ENCODE peak calls at places on chromosome 19, in four cellular contexts. M is HCT116, Z is SK-N-SH, T is K562. Q is an unnamed sample.

GRCh38 chr19:55147408-55148251 is 1.4 kb downstream of the TNNT1 start:
- DNase-seq in M (no peak), Z (peak), T (peak), Q (peak)

GRCh38 chr19:23065306-23065705 is 51.5 kb upstream of the ZNF730 start:
- DNase-seq in Z (no peak), T (no peak), M (no peak), Q (peak)

GRCh38 chr19:5156231-5156986 is 184.2 kb downstream of the PTPRS start:
- DNase-seq in Z (peak), M (no peak), T (no peak), Q (no peak)

GRCh38 chr19:29445246-29445645 is 80.5 kb upstream of the VSTM2B start:
- DNase-seq in M (no peak), T (no peak), Z (no peak), Q (no peak)

GRCh38 chr19:14479985-14480694 is 5.0 kb upstream of the PTGER1 start:
- DNase-seq in T (peak), M (no peak), Z (peak), Q (peak)

GRCh38 chr19:48558018-48558684 is 6.2 kb downstream of the SULT2B1 start:
- DNase-seq in M (peak), T (peak), Z (no peak), Q (no peak)

GRCh38 chr19:15622991-15623390 is 8.0 kb downstream of the CYP4F8 start:
- DNase-seq in M (no peak), Z (no peak), T (no peak), Q (peak)

GRCh38 chr19:5839312-5840017 is at the start of gene FUT6:
- DNase-seq in M (no peak), Z (peak), T (no peak), Q (no peak)

GRCh38 chr19:50458396-50459066 is 17.8 kb upstream of the EMC10 start:
- DNase-seq in Z (no peak), T (no peak), M (no peak), Q (no peak)

GRCh38 chr19:51448745-51449093 is 9.5 kb downstream of the SIGLEC8 start:
- DNase-seq in Z (no peak), T (no peak), M (no peak), Q (no peak)

GRCh38 chr19:12195501-12195860 is 32.6 kb downstream of the ZNF136 start:
- DNase-seq in Z (no peak), M (no peak), T (no peak), Q (no peak)

GRCh38 chr19:55657004-55657747 is 2.3 kb downstream of the U2AF2 start:
- DNase-seq in M (no peak), Z (no peak), T (no peak), Q (no peak)

GRCh38 chr19:48962029-48962848 is 2.9 kb upstream of the FTL start:
- DNase-seq in Z (no peak), T (peak), M (no peak), Q (no peak)

GRCh38 chr19:5046339-5047039 is 77.6 kb downstream of the KDM4B start:
- DNase-seq in T (no peak), Z (no peak), M (no peak), Q (peak)

GRCh38 chr19:2578391-2578826 is 102.5 kb downstream of the GADD45B start:
- DNase-seq in T (no peak), Z (no peak), M (no peak), Q (peak)

GRCh38 chr19:53867225-53868090 is at the start of gene MYADM:
- DNase-seq in M (peak), Z (peak), T (peak), Q (peak)

GRCh38 chr19:18865973-18866799 is 29.8 kb downstream of the CERS1 start:
- DNase-seq in T (peak), M (no peak), Z (peak), Q (peak)

GRCh38 chr19:4425531-4425930 is 23.1 kb downstream of the CHAF1A start:
- DNase-seq in Z (no peak), T (no peak), M (no peak), Q (no peak)

GRCh38 chr19:56840452-56841193 is at the start of the genes PEG3 and ZIM2:
- DNase-seq in Z (peak), M (no peak), T (no peak), Q (no peak)

GRCh38 chr19:48644839-48645651 is 942 bp downstream of the CA11 start:
- DNase-seq in Z (peak), T (peak), M (peak), Q (no peak)

GRCh38 chr19:19263886-19264487 is 9.1 kb downstream of the TM6SF2 start:
- DNase-seq in M (no peak), T (no peak), Z (no peak), Q (no peak)

GRCh38 chr19:58398087-58398486 is 2.6 kb downstream of the RNF225 start:
- DNase-seq in M (no peak), Z (no peak), T (no peak), Q (no peak)

GRCh38 chr19:30482956-30483355 is 110.8 kb downstream of the ZNF536 start:
- DNase-seq in T (no peak), M (no peak), Z (no peak), Q (no peak)
- TF ChIP-seq JUND in T (no peak), M (no peak), Z (no peak), Q (no peak)

GRCh38 chr19:33052352-33052972 is 12.2 kb downstream of the RHPN2 start:
- DNase-seq in M (no peak), T (no peak), Z (no peak), Q (no peak)

GRCh38 chr19:33048806-33049676 is 15.6 kb downstream of the RHPN2 start:
- DNase-seq in Z (no peak), M (no peak), T (no peak), Q (no peak)

GRCh38 chr19:33054623-33055022 is 10.1 kb downstream of the RHPN2 start:
- DNase-seq in M (peak), T (no peak), Z (no peak), Q (peak)

GRCh38 chr19:33047422-33047821 is 17.3 kb downstream of the RHPN2 start:
- DNase-seq in M (peak), Z (no peak), T (peak), Q (no peak)

DNA sequence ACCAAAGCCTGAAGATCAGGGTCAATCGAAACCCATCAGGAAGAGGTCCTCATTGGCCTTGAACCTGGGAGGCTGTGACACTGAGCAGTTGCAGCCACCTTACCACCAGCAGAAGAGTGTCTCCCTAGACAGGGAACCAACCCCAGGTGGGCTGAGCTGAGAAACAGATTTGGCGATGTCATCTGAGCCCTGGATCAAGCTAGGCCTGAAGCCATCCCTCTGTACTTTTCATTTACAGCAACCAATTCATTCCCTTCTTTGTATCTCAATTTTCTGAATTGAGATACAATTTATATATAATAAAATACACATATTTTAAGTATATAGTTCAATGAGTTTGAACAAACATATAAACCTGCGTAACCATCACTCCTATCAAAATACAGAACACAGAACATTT is 14.6 kb downstream of the RHPN2 start:
- DNase-seq in Z (no peak), M (no peak), T (no peak), Q (no peak)
- TF ChIP-seq JUND in Z (no peak), M (no peak), T (no peak), Q (no peak)

GRCh38 chr19:16945364-16945714 is 56.5 kb downstream of the F2RL3 start:
- DNase-seq in Z (no peak), M (no peak), T (peak), Q (no peak)
- TF ChIP-seq JUND in Z (no peak), M (no peak), T (no peak), Q (no peak)

DNA sequence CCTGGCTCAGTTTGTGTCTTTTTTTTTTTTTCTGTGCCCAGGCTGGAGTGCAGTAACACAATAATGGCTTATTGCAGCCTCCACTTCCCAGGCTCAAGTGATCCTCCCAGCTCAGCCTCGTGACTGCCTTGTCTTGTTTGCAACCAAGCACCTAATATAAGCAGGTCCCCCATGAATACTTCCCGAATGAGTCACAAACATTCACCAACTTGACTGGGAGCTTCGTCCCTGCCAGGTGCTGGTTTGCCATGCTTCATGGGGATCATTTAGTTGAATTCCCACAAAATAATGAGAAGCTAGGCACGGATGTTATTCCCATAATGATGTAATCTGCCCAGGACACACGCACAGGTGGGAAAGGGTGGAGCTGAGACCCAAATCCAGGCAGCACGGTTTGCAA is 176.5 kb downstream of the CACNA1A start:
- DNase-seq in T (no peak), Z (no peak), M (no peak), Q (no peak)
- TF ChIP-seq JUND in T (no peak), Z (no peak), M (no peak), Q (no peak)

GRCh38 chr19:10419646-10420443 is 493 bp upstream of the PDE4A start:
- DNase-seq in T (peak), Z (peak), M (peak), Q (no peak)
- TF ChIP-seq JUND in T (no peak), Z (no peak), M (no peak), Q (no peak)

DNA sequence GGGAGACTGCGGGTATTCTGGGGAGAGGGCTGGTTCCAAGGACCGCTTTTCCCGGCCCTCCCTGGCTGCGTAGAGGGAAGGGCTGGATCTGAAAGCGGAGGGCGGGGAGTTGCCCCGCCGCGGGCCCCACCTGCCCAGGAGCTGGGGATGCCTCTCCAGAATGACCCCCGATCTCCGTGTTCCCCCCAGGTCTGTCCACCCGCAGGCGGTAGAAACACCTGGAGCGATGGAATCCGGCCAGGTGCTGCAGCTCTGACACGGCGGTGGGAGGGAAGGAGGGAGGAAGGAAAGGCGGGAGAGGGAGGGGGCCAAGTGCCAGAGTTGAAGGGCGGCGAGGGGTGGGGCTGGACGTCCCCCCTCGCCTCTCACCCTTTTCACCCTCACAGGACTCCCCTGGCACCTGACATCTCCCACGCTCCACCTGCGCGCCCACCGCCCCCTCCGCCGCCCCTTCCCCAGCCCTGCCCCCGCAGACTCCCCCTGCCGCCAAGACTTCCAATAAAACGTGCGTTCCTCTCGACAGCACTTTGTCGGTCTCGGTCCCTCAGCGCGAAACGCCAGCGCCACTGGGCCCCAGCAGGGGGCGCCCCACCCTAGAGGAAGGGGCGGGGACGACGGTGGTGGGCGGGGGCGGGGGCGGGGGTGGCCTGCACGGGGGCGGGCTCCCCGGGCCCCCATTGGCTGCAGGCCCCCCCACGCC is 374 bp upstream of the FXYD7 start:
- DNase-seq in M (no peak), T (peak), Z (peak), Q (no peak)
- TF ChIP-seq JUND in M (no peak), T (no peak), Z (no peak), Q (no peak)

GRCh38 chr19:952049-952679 is 26.3 kb downstream of the ARID3A start:
- DNase-seq in T (no peak), Z (no peak), M (no peak), Q (no peak)

GRCh38 chr19:954672-955494 is 29.0 kb downstream of the ARID3A start:
- DNase-seq in T (peak), Z (no peak), M (no peak), Q (no peak)

GRCh38 chr19:953501-954271 is 27.9 kb downstream of the ARID3A start:
- DNase-seq in M (no peak), Z (no peak), T (no peak), Q (no peak)

GRCh38 chr19:954272-954671 is 28.4 kb downstream of the ARID3A start:
- DNase-seq in M (no peak), Z (no peak), T (no peak), Q (no peak)

GRCh38 chr19:952680-953500 is 27.1 kb downstream of the ARID3A start:
- DNase-seq in Z (no peak), M (no peak), T (peak), Q (no peak)
- TF ChIP-seq JUND in Z (no peak), M (no peak), T (peak), Q (no peak)

GRCh38 chr19:41000310-41000737 is 9.2 kb downstream of the CYP2B6 start:
- DNase-seq in T (no peak), Z (no peak), M (peak), Q (no peak)

DNA sequence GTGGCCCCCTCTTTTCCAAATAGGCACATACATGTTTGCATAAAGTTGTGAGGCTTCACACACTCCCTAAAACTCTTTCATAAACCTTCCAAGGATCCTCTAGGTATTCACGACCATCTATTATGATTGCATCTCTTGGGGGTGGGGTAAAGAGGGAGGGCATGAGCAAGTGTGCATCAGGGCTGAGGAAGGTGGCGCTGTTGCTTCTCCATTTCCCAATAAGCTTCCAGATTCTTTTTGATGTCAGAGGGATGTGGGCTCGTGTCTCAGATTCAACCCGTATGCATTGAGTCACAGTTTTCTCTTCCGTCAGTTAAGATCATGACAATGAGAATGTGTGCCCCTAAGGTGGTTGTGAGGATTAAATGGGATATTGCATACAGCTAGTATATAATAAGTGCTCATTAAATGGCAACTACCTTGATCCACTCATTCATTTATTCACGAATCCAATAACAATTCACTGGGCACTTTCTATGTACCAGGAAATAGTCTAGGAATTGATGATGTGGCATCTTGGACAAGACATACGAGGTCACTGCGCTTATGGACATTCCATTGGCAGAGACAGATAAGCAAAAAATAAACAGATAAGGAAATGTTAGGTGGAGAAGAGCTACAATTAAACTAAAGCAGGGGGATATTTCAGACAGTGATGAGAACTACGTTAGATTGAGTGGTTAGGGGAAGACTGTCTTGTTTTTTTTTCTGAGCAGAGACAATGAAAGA is 10.3 kb downstream of the CYP2B6 start:
- DNase-seq in Z (no peak), T (peak), M (peak), Q (no peak)
- TF ChIP-seq JUND in Z (no peak), T (no peak), M (no peak), Q (no peak)

DNA sequence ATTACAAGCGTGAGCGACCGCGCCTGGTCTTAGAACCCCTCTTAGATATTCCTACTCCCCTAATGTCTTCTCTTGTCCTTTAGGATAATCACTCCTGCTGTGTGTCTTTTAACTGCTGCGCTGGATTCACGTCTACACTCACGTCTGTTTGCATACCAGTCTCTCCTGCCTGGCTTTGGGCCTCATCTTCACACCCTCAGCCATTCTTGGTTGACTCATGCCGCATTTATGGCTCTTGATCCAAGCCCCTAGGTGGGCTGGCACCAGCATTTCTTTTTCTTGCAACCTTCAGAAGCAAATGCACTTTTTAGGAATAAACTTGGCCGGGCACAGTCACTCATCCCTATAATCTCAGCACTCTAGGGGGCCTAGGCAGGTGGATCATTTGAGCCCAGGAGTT is 22.7 kb downstream of the MYO9B start:
- DNase-seq in M (no peak), Z (no peak), T (no peak), Q (no peak)
- TF ChIP-seq JUND in M (no peak), Z (no peak), T (no peak), Q (no peak)

GRCh38 chr19:34391813-34392212 is 12.4 kb upstream of the PDCD2L start:
- DNase-seq in Z (no peak), M (no peak), T (peak), Q (no peak)
- TF ChIP-seq JUND in Z (no peak), M (no peak), T (no peak), Q (no peak)

Q was measured in T47D.